ENCODE peak calls at places on chromosome 20, in ten cellular contexts. E, O, C, S, V, U, F, W, H and I are unnamed samples.

GRCh38 chr20:24359306-24359705 is 110.1 kb upstream of the SYNDIG1 start:
- DNase-seq in W (no peak), U (no peak), C (no peak), O (no peak), H (no peak), V (no peak), S (no peak), F (no peak), E (no peak), I (no peak)

GRCh38 chr20:51412333-51412761 is 130.2 kb downstream of the NFATC2 start:
- DNase-seq in U (no peak), C (no peak), W (no peak), V (no peak), E (peak), H (no peak), O (no peak), F (no peak), S (no peak), I (no peak)

GRCh38 chr20:2741463-2741862 is 48.9 kb downstream of the EBF4 start:
- DNase-seq in F (no peak), W (no peak), U (peak), C (no peak), V (no peak), H (no peak), S (no peak), O (no peak), E (no peak), I (no peak)

GRCh38 chr20:63978319-63979220 is 872 bp downstream of the SAMD10 start:
- DNase-seq in C (no peak), E (peak), V (peak), H (no peak), S (no peak), F (peak), W (peak), O (no peak), U (no peak), I (no peak)

GRCh38 chr20:44083220-44083933 is 103.6 kb downstream of the JPH2 start:
- DNase-seq in H (no peak), C (peak), S (no peak), U (no peak), O (no peak), F (no peak), V (no peak), W (no peak), E (no peak), I (no peak)

GRCh38 chr20:20214757-20215275 is 153.1 kb upstream of the INSM1 start:
- DNase-seq in S (no peak), H (no peak), O (no peak), E (no peak), C (no peak), V (no peak), F (no peak), W (no peak), U (no peak), I (no peak)

GRCh38 chr20:24064915-24065314 is 76.3 kb upstream of the GGTLC1 start:
- DNase-seq in S (no peak), E (no peak), O (no peak), W (no peak), F (no peak), C (no peak), V (no peak), H (no peak), U (no peak), I (no peak)

GRCh38 chr20:41746635-41747034 is 128.5 kb upstream of the CHD6 start:
- DNase-seq in E (no peak), V (no peak), O (no peak), F (no peak), C (no peak), S (no peak), U (no peak), H (no peak), W (no peak), I (no peak)

GRCh38 chr20:13331536-13331935 is 110.5 kb downstream of the ISM1 start:
- DNase-seq in S (no peak), W (no peak), H (no peak), U (no peak), O (no peak), V (no peak), E (no peak), C (no peak), F (no peak), I (no peak)

GRCh38 chr20:35279040-35279439 is 1.1 kb upstream of the MMP24OS start:
- DNase-seq in E (no peak), W (no peak), O (no peak), C (no peak), H (no peak), U (no peak), F (no peak), V (no peak), S (no peak), I (no peak)

GRCh38 chr20:3071610-3072529 is at the start of gene OXT:
- DNase-seq in S (peak), O (no peak), V (no peak), H (peak), U (peak), E (no peak), F (peak), C (no peak), W (no peak), I (no peak)

GRCh38 chr20:64222273-64222672 is 33.3 kb upstream of the PCMTD2 start:
- DNase-seq in E (no peak), F (no peak), U (no peak), C (no peak), O (no peak), W (no peak), V (no peak), S (no peak), H (no peak), I (no peak)

GRCh38 chr20:43765933-43766332 is 39.1 kb upstream of the GTSF1L start:
- DNase-seq in V (no peak), S (no peak), C (no peak), F (no peak), H (no peak), U (no peak), E (no peak), W (no peak), O (no peak), I (no peak)

GRCh38 chr20:33061626-33062025 is 7.9 kb downstream of the BPIFB3 start:
- DNase-seq in W (no peak), C (no peak), O (no peak), V (peak), H (no peak), U (no peak), E (no peak), S (no peak), F (no peak), I (no peak)

GRCh38 chr20:24836900-24837299 is 112.2 kb upstream of the CST7 start:
- DNase-seq in U (no peak), O (no peak), S (no peak), C (no peak), F (peak), H (no peak), W (no peak), V (no peak), E (no peak), I (no peak)

GRCh38 chr20:44745560-44746366 is at the start of gene KCNK15:
- DNase-seq in S (no peak), U (peak), F (peak), V (peak), H (peak), W (peak), E (peak), C (no peak), O (no peak), I (no peak)

GRCh38 chr20:44683263-44684046 is 31.7 kb upstream of the CCN5 start:
- DNase-seq in C (peak), V (no peak), U (peak), O (no peak), E (peak), S (peak), F (peak), H (no peak), W (peak), I (no peak)

GRCh38 chr20:60331688-60332300 is 373.6 kb downstream of the CDH26 start:
- DNase-seq in E (peak), U (no peak), C (no peak), S (no peak), F (no peak), V (no peak), W (no peak), O (no peak), H (no peak), I (no peak)

GRCh38 chr20:35319206-35320197 is 27.3 kb upstream of the FAM83C start:
- DNase-seq in W (no peak), O (no peak), S (no peak), V (no peak), F (no peak), E (no peak), C (no peak), U (no peak), H (no peak), I (no peak)

GRCh38 chr20:46552460-46553420 is 2.3 kb upstream of the OCSTAMP start:
- DNase-seq in F (no peak), E (no peak), H (no peak), V (no peak), W (peak), S (no peak), U (no peak), C (no peak), O (no peak), I (no peak)

GRCh38 chr20:56932575-56933330 is 303.6 kb downstream of the TFAP2C start:
- DNase-seq in H (no peak), E (no peak), U (no peak), F (no peak), O (no peak), C (no peak), W (no peak), S (no peak), V (no peak), I (no peak)

GRCh38 chr20:46622125-46622524 is 29.1 kb downstream of the SLC13A3 start:
- DNase-seq in F (peak), U (no peak), E (no peak), H (no peak), O (no peak), W (no peak), V (no peak), C (no peak), S (no peak), I (no peak)

GRCh38 chr20:4074877-4075455 is 59.6 kb upstream of the RNF24 start:
- DNase-seq in C (no peak), W (peak), U (no peak), O (no peak), V (no peak), H (no peak), E (no peak), S (no peak), F (no peak), I (no peak)

GRCh38 chr20:13452470-13453124 is 186.1 kb downstream of the TASP1 start:
- DNase-seq in E (no peak), W (no peak), V (no peak), U (no peak), H (no peak), S (no peak), F (no peak), C (no peak), O (no peak), I (no peak)

GRCh38 chr20:16350465-16350864 is 222.8 kb downstream of the KIF16B start:
- DNase-seq in H (no peak), C (no peak), W (no peak), U (no peak), S (no peak), V (no peak), O (no peak), F (no peak), E (no peak), I (peak)

GRCh38 chr20:38889792-38890496 is 36.3 kb upstream of the FAM83D start:
- DNase-seq in O (no peak), V (no peak), S (no peak), W (no peak), F (no peak), E (peak), U (no peak), C (no peak), H (no peak), I (no peak)

GRCh38 chr20:4592316-4593148 is 129.2 kb upstream of the PRND start:
- DNase-seq in E (peak), C (no peak), H (peak), U (peak), F (peak), W (peak), O (no peak), S (peak), V (no peak), I (no peak)

GRCh38 chr20:4413314-4414045 is 308.2 kb upstream of the PRND start:
- DNase-seq in U (no peak), O (no peak), C (no peak), H (no peak), V (no peak), F (no peak), W (peak), E (no peak), S (no peak), I (no peak)

GRCh38 chr20:1937316-1937976 is 42.2 kb downstream of the SIRPA start:
- DNase-seq in C (no peak), E (no peak), W (no peak), O (no peak), F (no peak), U (no peak), V (no peak), S (no peak), H (no peak), I (no peak)

GRCh38 chr20:39252035-39252434 is 289.9 kb downstream of the DHX35 start:
- DNase-seq in C (no peak), S (no peak), E (no peak), F (no peak), U (no peak), H (no peak), O (no peak), V (no peak), W (no peak), I (no peak)

GRCh38 chr20:36969478-36970186 is 18.1 kb upstream of the SAMHD1 start:
- DNase-seq in C (no peak), O (no peak), W (no peak), F (no peak), S (no peak), E (no peak), V (no peak), U (peak), H (no peak), I (no peak)

GRCh38 chr20:63543131-63543530 is 4.4 kb downstream of the SRMS start:
- DNase-seq in U (no peak), F (no peak), O (no peak), W (no peak), V (no peak), S (no peak), C (no peak), E (no peak), H (no peak), I (no peak)

GRCh38 chr20:4234664-4235063 is 219.3 kb upstream of the RNF24 start:
- DNase-seq in S (no peak), H (no peak), V (no peak), U (no peak), C (no peak), W (no peak), F (no peak), O (no peak), E (no peak), I (no peak)

GRCh38 chr20:35515949-35516645 is 13.4 kb downstream of the C20orf173 start:
- DNase-seq in U (no peak), F (no peak), C (peak), W (no peak), S (no peak), H (no peak), O (peak), V (no peak), E (no peak), I (peak)

GRCh38 chr20:36266189-36266588 is 29.9 kb downstream of the AAR2 start:
- DNase-seq in C (no peak), U (no peak), V (no peak), H (peak), O (no peak), S (no peak), W (no peak), F (no peak), E (no peak), I (no peak)

GRCh38 chr20:31934491-31934890 is 17.4 kb downstream of the PDRG1 start:
- DNase-seq in F (no peak), C (no peak), U (no peak), S (no peak), H (no peak), E (no peak), W (no peak), O (no peak), V (no peak), I (no peak)

GRCh38 chr20:43185901-43186300 is 3.8 kb downstream of the PTPRT start:
- DNase-seq in C (no peak), S (no peak), E (no peak), H (no peak), W (no peak), V (no peak), O (no peak), U (no peak), F (no peak), I (no peak)

GRCh38 chr20:58237318-58238182 is 9.1 kb upstream of the ANKRD60 start:
- DNase-seq in F (no peak), S (no peak), U (no peak), H (no peak), C (no peak), W (no peak), O (no peak), E (no peak), V (no peak), I (no peak)
- H3K27ac ChIP-seq in F (no peak), S (peak), U (peak), H (no peak), C (no peak), W (no peak), O (peak), E (no peak), V (peak), I (no peak)

GRCh38 chr20:11703119-11703518 is 214.6 kb upstream of the BTBD3 start:
- DNase-seq in W (no peak), H (no peak), S (no peak), O (no peak), F (no peak), C (no peak), E (no peak), V (no peak), U (no peak), I (no peak)
- H3K27ac ChIP-seq in W (no peak), H (no peak), S (no peak), O (no peak), F (no peak), C (no peak), E (no peak), V (no peak), U (no peak), I (no peak)

DNA sequence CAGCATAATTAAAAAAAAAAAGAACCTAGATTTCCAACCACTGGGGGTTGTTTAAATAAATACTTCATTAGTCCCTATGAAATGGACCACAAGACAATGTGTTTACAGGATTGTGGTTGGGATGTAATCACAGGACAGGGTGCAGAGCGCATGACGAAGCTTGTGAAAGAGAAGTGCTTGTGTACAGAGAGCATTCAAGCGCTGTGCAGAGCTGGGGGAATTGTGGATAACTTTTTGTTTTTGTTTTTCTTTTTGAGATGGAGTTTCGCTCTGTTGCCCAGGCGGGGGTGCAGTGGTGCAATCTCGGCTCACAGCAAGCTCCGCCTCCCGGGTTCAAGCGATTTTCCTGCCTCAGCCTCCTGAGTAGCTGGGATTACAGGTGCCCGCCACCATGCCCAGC is 22.3 kb downstream of the LAMA5 start:
- DNase-seq in H (no peak), U (no peak), E (no peak), S (no peak), W (no peak), V (no peak), O (peak), C (no peak), F (no peak), I (no peak)
- H3K27ac ChIP-seq in H (no peak), U (no peak), E (no peak), S (no peak), W (no peak), V (no peak), O (no peak), C (no peak), F (no peak), I (no peak)

GRCh38 chr20:6707231-6707870 is 60.1 kb upstream of the BMP2 start:
- DNase-seq in O (no peak), E (no peak), C (no peak), F (no peak), S (no peak), H (no peak), U (no peak), W (no peak), V (no peak), I (no peak)

GRCh38 chr20:6705106-6705766 is 62.2 kb upstream of the BMP2 start:
- DNase-seq in H (no peak), W (peak), E (no peak), V (no peak), F (no peak), S (no peak), U (no peak), O (no peak), C (no peak), I (no peak)

GRCh38 chr20:6704132-6704861 is 63.2 kb upstream of the BMP2 start:
- DNase-seq in O (peak), V (no peak), C (no peak), E (no peak), U (no peak), S (no peak), H (no peak), W (no peak), F (no peak), I (no peak)

GRCh38 chr20:6708010-6708409 is 59.5 kb upstream of the BMP2 start:
- DNase-seq in U (no peak), C (no peak), F (peak), O (peak), S (no peak), H (peak), V (no peak), E (no peak), W (no peak), I (peak)

DNA sequence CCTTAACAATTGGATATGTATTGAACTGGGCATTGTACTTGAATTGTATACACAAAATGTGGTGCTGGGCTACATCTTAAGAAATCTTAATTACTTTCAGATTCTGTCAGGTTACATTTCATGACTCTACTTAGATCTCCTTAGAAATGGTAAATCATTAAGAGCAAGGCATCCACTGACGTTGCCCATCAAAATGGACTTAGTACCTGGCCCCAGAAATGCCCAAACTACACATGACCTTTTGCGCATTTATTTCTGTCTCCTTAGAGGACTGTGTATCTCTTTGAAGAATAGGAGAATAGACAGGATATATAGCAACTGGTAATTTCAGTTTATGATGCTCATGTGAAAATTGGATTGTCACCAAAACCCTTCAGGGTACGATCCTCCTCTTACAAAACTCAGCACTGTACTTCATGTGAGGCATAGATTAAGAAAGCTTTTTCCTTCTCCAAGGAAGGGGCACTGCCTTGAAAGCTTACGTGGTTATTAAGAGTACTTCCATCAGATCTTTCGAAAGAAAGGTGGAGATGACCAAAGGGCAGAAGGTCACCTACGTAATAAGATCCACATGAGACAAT is 61.5 kb upstream of the BMP2 start:
- DNase-seq in O (no peak), W (no peak), V (no peak), U (no peak), F (no peak), C (no peak), H (no peak), S (no peak), E (no peak), I (no peak)
- H3K27ac ChIP-seq in O (no peak), W (no peak), V (no peak), U (no peak), F (no peak), C (no peak), H (no peak), S (no peak), E (no peak), I (no peak)

GRCh38 chr20:47857142-47857993 is 72.1 kb upstream of the SULF2 start:
- DNase-seq in H (no peak), O (no peak), U (no peak), F (no peak), C (no peak), S (no peak), W (no peak), E (no peak), V (peak), I (peak)
- H3K27ac ChIP-seq in H (peak), O (no peak), U (no peak), F (no peak), C (no peak), S (no peak), W (no peak), E (peak), V (peak), I (peak)

DNA sequence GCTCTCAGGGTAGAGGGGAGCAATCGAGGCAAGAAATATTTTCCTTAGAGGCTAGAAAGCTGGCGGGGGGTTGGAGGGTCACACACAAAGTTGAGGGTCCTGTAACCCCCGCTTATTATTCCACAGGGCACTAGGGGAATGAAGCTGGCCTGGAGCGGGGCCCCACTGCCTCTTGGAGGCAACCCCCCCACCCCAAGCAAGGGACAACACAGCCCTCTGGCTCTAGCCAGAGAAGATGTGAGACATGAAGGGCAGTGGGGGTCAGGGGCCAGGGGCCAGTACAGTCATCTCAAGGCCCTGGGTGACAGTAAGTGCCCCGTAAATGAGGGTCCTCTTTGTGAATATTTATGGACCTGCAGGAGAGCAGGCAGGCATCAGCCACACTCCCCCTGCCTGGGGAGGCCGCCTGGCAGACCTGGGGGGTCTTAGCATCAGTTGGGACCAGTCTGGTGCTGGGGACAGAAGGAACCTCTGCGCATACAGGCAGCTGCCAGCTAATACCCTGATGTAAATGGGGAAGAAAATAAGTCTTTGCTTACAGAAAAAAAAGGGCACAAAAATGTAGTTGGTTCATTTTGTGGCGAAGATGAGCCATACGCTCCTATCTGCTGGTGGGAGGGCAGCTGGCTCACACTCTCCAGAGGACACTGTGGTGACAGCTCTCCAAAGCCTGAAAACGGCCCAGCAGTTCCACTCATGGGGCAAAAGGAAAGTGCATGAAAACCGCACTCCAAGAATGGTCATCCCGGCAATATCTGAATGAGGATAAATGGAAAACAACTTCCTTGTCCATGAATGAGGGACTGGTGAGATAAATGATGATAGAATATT is 21.9 kb downstream of the SPATA2 start:
- DNase-seq in C (no peak), F (no peak), V (no peak), W (no peak), O (no peak), H (peak), E (no peak), U (no peak), S (no peak), I (no peak)
- H3K27ac ChIP-seq in C (no peak), F (no peak), V (peak), W (no peak), O (no peak), H (no peak), E (no peak), U (no peak), S (no peak), I (no peak)